ENCODE peak calls at places on chromosomes 13 and 19, in four cellular contexts. U is fibroblast of lung, Z is endothelial cell, Y is gastrocnemius medialis. B is an unnamed sample.

GRCh38 chr13:70817571-70817970 is 709.3 kb upstream of the KLHL1 start:
- DNase-seq in Z (no peak), Y (no peak), U (peak; percentile 33), B (no peak)

GRCh38 chr13:40749327-40749726 is 21.7 kb downstream of the MRPS31 start:
- DNase-seq in U (no peak), Y (no peak), Z (no peak), B (no peak)

GRCh38 chr19:1261863-1262686 is 7.1 kb upstream of the CIRBP start:
- DNase-seq in U (peak; percentile 83), Z (no peak), Y (no peak), B (no peak)

GRCh38 chr13:67620665-67621064 is 390.5 kb upstream of the PCDH9 start:
- DNase-seq in Z (no peak), U (peak; percentile 82), Y (no peak), B (no peak)

GRCh38 chr19:18093439-18094161 is 4.0 kb upstream of the MAST3 start:
- DNase-seq in Z (no peak), U (no peak), Y (no peak), B (no peak)

GRCh38 chr13:82800391-82800790 is 1081.9 kb downstream of the SLITRK1 start:
- DNase-seq in Y (no peak), U (peak; percentile 10), Z (no peak), B (no peak)

GRCh38 chr13:21625366-21625765 is 21.4 kb upstream of the MICU2 start:
- DNase-seq in Y (no peak), Z (no peak), U (peak; percentile 26), B (no peak)

GRCh38 chr13:67023088-67023893 is 206.8 kb downstream of the PCDH9 start:
- DNase-seq in Y (no peak), U (peak; percentile 98), Z (peak; percentile 9), B (peak; percentile 20)

GRCh38 chr19:46609511-46610412 is 8.6 kb downstream of the CALM3 start:
- DNase-seq in Z (no peak), U (no peak), Y (no peak), B (no peak)

GRCh38 chr13:101545521-101545920 is 93.0 kb downstream of the ITGBL1 start:
- DNase-seq in Z (no peak), U (no peak), Y (no peak), B (no peak)

GRCh38 chr13:27496851-27497250 is 46.5 kb upstream of the MTIF3 start:
- DNase-seq in U (no peak), Y (no peak), Z (no peak), B (no peak)

GRCh38 chr13:44263920-44264610 is 109.6 kb upstream of the SERP2 start:
- DNase-seq in Y (no peak), Z (no peak), U (peak; percentile 38), B (no peak)

GRCh38 chr13:24473646-24474045 is 38.9 kb downstream of the PARP4 start:
- DNase-seq in Z (no peak), U (no peak), Y (no peak), B (no peak)

GRCh38 chr19:6442087-6442688 is 8.6 kb upstream of the SLC25A41 start:
- DNase-seq in Y (no peak), Z (no peak), U (no peak), B (no peak)

GRCh38 chr13:74919914-74920313 is 562.1 kb downstream of the TBC1D4 start:
- DNase-seq in Y (no peak), Z (no peak), U (no peak), B (no peak)

GRCh38 chr13:100870898-100871297 is 196.3 kb upstream of the TMTC4 start:
- DNase-seq in Z (no peak), Y (no peak), U (no peak), B (no peak)

GRCh38 chr13:50370303-50370950 is 355.2 kb downstream of the KCNRG start:
- DNase-seq in U (no peak), Z (no peak), Y (no peak), B (no peak)

GRCh38 chr13:114049026-114049425 is 75.2 kb upstream of the C13orf46 start:
- DNase-seq in Y (no peak), Z (no peak), U (no peak), B (no peak)

GRCh38 chr13:23020246-23020843 is 160.4 kb upstream of the SGCG start:
- DNase-seq in Z (peak; percentile 37), U (peak; percentile 36), Y (no peak), B (peak; percentile 15)

GRCh38 chr13:46580362-46580839 is 27.4 kb downstream of the LRCH1 start:
- DNase-seq in U (no peak), Y (no peak), Z (no peak), B (no peak)

GRCh38 chr13:36475468-36475867 is 43.2 kb downstream of the CCNA1 start:
- DNase-seq in U (peak; percentile 5), Y (no peak), Z (no peak), B (no peak)

GRCh38 chr19:4582980-4583842 is 23.7 kb upstream of the SEMA6B start:
- DNase-seq in Y (no peak), U (no peak), Z (no peak), B (no peak)

GRCh38 chr13:77516342-77516789 is 19.1 kb upstream of the SCEL start:
- DNase-seq in Y (no peak), Z (no peak), U (peak; percentile 75), B (no peak)

GRCh38 chr19:7550987-7551761 is 15.7 kb downstream of the PNPLA6 start:
- DNase-seq in Z (peak; percentile 79), U (peak; percentile 47), Y (peak; percentile 59), B (no peak)

GRCh38 chr19:33311326-33311682 is 9.0 kb upstream of the CEBPA start:
- DNase-seq in Z (no peak), U (no peak), Y (no peak), B (no peak)
- TF ChIP-seq CTCF in Z (no peak), U (no peak), Y (peak; percentile 49), B (peak; percentile 27)

GRCh38 chr19:29671393-29672076 is 6.3 kb downstream of the PLEKHF1 start:
- DNase-seq in Y (peak; percentile 86), U (peak; percentile 64), Z (no peak), B (no peak)
- TF ChIP-seq CTCF in Y (peak; percentile 52), U (no peak), Z (peak; percentile 36), B (peak; percentile 5)

DNA sequence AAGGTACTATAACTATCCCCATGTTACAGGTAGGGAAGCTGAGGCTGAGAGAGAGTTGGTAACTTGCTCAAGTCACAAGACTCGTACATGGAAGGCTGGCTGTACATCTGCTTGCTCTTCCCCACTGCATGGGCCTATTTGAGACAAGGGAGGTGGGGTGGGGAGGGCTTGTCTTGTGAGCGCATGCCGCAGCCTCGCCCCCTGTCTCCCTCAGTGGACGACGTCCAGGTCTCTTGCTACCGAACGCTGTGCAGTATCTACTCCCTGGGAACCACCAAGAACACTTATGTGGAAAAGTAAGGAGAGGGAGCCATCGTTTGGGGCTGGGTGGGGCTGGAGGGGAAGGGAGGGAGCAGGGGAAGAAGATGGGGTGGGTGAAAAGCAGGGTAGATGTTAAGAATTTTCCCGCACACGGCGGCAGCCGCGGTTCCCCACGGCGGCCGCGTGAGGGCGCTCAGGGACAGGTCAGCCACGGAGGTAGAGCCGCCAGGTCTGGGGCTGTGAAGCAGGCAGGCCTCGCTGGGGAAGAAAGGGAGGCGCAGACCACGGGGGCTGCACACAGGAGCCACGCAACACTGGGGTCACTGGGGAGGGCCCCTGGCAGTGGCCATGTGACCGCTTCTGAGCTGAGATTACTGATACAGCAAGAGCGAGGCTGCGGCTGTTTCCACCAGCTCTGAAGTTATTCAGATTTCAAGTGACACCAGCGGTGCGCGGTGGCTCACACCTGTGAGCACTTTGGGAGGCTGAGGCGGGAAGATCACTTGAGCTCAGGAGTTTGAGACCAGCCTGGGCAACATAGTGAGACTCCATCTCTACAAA is 81.5 kb downstream of the RYR1 start:
- DNase-seq in Y (no peak), U (peak; percentile 33), Z (peak; percentile 85), B (peak; percentile 3)
- TF ChIP-seq CTCF in Y (peak; percentile 62), U (peak; percentile 78), Z (peak; percentile 83), B (peak; percentile 88)

GRCh38 chr13:53310786-53311185 is 282.2 kb downstream of the OLFM4 start:
- DNase-seq in Y (no peak), U (no peak), Z (no peak), B (no peak)

DNA sequence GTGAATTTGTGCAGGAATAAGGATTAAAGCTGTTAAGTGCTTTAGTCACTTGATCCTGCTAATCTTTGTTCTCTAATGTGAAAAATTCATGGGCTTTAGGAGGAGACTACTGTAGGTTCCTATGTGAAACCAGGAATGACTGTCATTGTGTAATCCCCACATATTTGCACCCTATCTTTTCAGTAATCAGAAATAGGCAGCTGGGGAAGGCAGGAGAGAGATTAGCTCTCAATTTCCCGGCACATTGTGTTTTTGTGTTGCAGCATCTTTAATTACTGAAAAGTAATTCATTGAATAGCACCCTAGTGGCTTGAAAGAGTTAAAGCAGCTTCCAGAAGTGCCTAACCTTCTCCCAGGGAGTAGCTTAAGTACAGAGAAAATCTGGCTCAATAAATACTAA is 282.9 kb downstream of the OLFM4 start:
- DNase-seq in Z (no peak), U (no peak), Y (no peak), B (no peak)
- TF ChIP-seq CTCF in Z (peak; percentile 31), U (no peak), Y (no peak), B (no peak)

DNA sequence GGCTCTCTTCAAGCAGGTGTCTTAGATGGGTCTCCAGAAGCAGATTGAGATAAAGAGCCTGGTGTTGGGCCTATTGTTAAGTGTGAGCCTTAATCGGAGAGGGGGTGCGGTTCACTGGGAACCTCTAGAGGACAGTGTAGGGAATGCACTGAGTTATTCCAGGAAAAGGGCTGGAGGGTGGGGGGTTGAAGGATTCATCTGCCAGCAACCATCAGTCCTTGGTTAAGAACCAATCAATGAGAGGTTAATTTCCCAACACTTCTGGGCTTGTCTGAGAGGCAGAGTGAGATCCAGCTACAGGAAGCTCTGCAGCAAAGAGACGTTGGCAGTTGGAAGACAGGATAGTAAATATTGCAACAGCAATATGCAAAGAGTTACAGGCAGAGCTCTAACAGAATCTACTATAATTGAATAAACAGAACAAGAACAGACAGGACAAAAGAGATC is 28.7 kb downstream of the CYP4F2 start:
- DNase-seq in Y (no peak), Z (no peak), U (peak; percentile 1), B (no peak)
- TF ChIP-seq CTCF in Y (peak; percentile 42), Z (no peak), U (peak; percentile 45), B (peak; percentile 42)

GRCh38 chr13:98467263-98467985 is 109.5 kb downstream of the STK24 start:
- DNase-seq in U (no peak), Z (no peak), Y (no peak), B (no peak)

GRCh38 chr13:98466634-98467236 is 110.2 kb downstream of the STK24 start:
- DNase-seq in Y (no peak), Z (peak; percentile 83), U (peak; percentile 59), B (no peak)

GRCh38 chr13:98468929-98469328 is 108.0 kb downstream of the STK24 start:
- DNase-seq in U (no peak), Z (no peak), Y (no peak), B (no peak)

GRCh38 chr13:98470920-98471319 is 106.0 kb downstream of the STK24 start:
- DNase-seq in Z (no peak), U (no peak), Y (no peak), B (no peak)

DNA sequence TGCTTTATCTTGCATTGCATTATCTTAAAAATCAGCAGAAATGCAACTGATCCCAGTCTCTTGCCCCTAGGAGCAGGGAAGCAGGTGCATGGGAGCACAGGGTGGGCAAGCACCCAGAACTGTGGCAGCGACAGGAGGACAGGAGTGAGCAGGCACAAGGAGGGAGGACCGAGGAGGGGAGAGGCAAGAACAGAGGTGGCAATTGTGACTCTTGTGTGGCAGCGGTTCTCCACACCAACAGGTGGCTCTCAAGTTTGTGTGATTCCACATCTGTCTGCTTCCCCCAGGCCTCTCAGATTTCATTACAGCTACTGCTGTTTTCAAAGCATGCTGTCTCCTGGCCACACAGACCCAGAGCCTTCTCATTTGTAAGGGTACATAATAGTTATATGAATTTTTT is 108.6 kb downstream of the STK24 start:
- DNase-seq in Z (no peak), U (no peak), Y (no peak), B (no peak)
- TF ChIP-seq CTCF in Z (no peak), U (peak; percentile 1), Y (no peak), B (no peak)

B was measured in HFF-Myc.